ENCODE peak calls at places on chromosomes 1 and 21, in eight cellular contexts. O, Y, W, D, G, K, A and S are unnamed samples.

GRCh38 chr1:58149266-58149812 is 397.2 kb downstream of the OMA1 start:
- DNase-seq in O (no peak), Y (no peak), W (no peak), D (no peak), G (no peak), K (no peak), A (no peak), S (no peak)

GRCh38 chr1:15155760-15156743 is 2.5 kb downstream of the TMEM51 start:
- DNase-seq in O (no peak), Y (peak), W (no peak), D (no peak), G (no peak), K (no peak), A (no peak), S (no peak)

GRCh38 chr1:210726621-210727020 is 397.9 kb downstream of the HHAT start:
- DNase-seq in O (no peak), Y (no peak), W (peak), D (peak), G (peak), K (peak), A (peak), S (peak)

GRCh38 chr1:66426231-66426853 is 107.6 kb upstream of the SGIP1 start:
- DNase-seq in O (no peak), Y (no peak), W (no peak), D (no peak), G (no peak), K (no peak), A (no peak), S (no peak)

GRCh38 chr1:9410737-9411297 is 118.1 kb downstream of the SPSB1 start:
- DNase-seq in O (no peak), Y (no peak), W (peak), D (peak), G (no peak), K (no peak), A (peak), S (peak)

GRCh38 chr1:91851130-91852010 is 34.6 kb downstream of the TGFBR3 start:
- DNase-seq in O (peak), Y (peak), W (no peak), D (peak), G (peak), K (peak), A (peak), S (peak)

GRCh38 chr1:17874665-17875064 is 119.5 kb downstream of the ACTL8 start:
- DNase-seq in O (no peak), Y (peak), W (peak), D (peak), G (no peak), K (no peak), A (peak), S (no peak)

GRCh38 chr1:21503706-21504377 is 5.4 kb upstream of the ALPL start:
- DNase-seq in O (no peak), Y (peak), W (no peak), D (no peak), G (no peak), K (peak), A (no peak), S (no peak)

GRCh38 chr21:45250914-45251634 is 36.6 kb downstream of the POFUT2 start:
- DNase-seq in O (no peak), Y (no peak), W (no peak), D (no peak), G (no peak), K (no peak), A (no peak), S (no peak)

GRCh38 chr1:57422271-57423134 is 1.4 kb downstream of the DAB1 start:
- DNase-seq in O (no peak), Y (no peak), W (peak), D (peak), G (no peak), K (no peak), A (peak), S (peak)

DNA sequence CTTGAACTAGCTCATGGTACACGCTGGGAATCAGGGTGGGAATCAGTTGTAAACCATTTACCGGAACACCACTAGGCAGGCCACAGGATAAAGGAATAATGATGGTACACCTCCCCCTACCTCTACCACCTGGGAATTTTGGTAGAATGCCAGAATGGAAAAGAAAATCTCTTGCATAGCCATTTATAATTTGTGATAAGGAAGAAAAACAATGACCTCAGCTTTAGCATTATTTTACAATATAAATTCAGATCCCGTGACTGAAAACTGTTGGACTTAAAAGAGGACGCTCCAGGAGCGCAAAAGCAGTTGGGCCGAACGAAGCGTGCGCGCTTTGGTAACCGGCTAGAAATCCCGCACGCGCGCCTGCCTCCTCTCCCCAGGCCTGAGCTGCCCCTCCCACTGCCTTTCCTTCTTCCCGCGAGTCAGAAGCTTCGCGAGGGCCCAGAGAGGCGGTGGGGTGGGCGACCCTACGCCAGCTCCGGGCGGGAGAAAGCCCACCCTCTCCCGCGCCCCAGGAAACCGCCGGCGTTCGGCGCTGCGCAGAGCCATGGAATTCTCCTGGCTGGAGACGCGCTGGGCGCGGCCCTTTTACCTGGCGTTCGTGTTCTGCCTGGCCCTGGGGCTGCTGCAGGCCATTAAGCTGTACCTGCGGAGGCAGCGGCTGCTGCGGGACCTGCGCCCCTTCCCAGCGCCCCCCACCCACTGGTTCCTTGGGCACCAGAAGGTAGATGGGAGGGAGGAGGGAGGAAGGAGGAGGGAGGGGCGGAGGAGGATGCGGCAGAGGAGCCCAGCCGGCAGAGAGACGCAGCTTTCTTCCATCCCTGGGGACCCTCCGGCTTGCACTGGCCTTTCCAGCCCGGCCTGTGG is at the start of gene CYP4X1:
- DNase-seq in O (peak), Y (peak), W (peak), D (peak), G (peak), K (peak), A (peak), S (no peak)
- H3K4me3 ChIP-seq in O (peak), Y (peak), W (peak), D (peak), G (peak), K (no peak), A (no peak), S (no peak)

GRCh38 chr1:175016073-175016722 is 7.0 kb downstream of the MRPS14 start:
- DNase-seq in O (no peak), Y (no peak), W (no peak), D (peak), G (no peak), K (peak), A (peak), S (no peak)
- H3K4me3 ChIP-seq in O (no peak), Y (no peak), W (no peak), D (no peak), G (no peak), K (no peak), A (no peak), S (no peak)

GRCh38 chr21:17003221-17003620 is 509.6 kb upstream of the CXADR start:
- DNase-seq in O (no peak), Y (no peak), W (peak), D (peak), G (no peak), K (no peak), A (peak), S (no peak)
- H3K4me3 ChIP-seq in O (no peak), Y (no peak), W (no peak), D (no peak), G (no peak), K (no peak), A (no peak), S (no peak)

GRCh38 chr1:201399352-201400126 is 415 bp upstream of the LAD1 start:
- DNase-seq in O (no peak), Y (peak), W (peak), D (no peak), G (no peak), K (no peak), A (peak), S (no peak)
- H3K4me3 ChIP-seq in O (no peak), Y (peak), W (peak), D (no peak), G (peak), K (no peak), A (no peak), S (no peak)

DNA sequence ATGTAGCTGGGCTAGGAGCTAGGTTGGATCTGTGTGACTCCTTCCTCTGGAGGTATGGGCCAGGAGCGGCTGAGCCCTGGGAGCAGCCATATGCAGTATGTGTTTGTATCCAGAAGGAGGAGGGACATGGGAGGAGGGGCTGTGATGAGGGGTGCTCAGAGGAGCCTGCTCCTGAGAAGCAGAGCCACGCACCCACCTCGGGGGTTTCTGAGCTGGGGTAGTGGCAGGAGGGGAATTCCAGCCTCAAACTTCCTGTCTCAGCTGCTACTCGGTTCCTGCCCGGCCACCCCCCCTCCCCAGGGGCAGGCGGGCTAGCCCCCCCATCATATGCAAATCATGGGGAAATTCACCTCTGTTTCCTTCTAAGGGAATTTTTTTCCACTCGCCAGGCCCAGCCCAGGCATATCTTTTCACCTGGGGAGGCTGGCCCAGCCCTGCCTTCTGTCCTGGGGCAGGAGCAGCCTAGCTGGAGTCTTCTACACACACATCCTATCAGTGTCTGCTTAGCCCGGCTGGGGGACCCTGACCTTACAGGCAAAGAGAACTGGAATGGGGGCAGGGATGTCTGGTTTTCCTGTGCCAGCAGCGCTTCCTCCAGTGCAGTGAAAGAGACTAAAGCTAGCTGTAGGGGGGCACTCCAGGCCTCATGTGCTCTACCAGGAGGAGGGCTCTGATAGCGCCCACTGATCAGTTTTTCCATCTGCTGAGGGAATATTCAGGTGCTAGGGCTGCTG is 3.0 kb downstream of the ZC3H12A start:
- DNase-seq in O (no peak), Y (peak), W (peak), D (peak), G (no peak), K (no peak), A (peak), S (peak)
- H3K4me3 ChIP-seq in O (peak), Y (peak), W (peak), D (peak), G (peak), K (no peak), A (peak), S (peak)

GRCh38 chr21:41769521-41769920 is 2.7 kb upstream of the RIPK4 start:
- DNase-seq in O (no peak), Y (peak), W (no peak), D (no peak), G (no peak), K (no peak), A (no peak), S (no peak)
- H3K4me3 ChIP-seq in O (no peak), Y (no peak), W (peak), D (no peak), G (no peak), K (no peak), A (no peak), S (no peak)

DNA sequence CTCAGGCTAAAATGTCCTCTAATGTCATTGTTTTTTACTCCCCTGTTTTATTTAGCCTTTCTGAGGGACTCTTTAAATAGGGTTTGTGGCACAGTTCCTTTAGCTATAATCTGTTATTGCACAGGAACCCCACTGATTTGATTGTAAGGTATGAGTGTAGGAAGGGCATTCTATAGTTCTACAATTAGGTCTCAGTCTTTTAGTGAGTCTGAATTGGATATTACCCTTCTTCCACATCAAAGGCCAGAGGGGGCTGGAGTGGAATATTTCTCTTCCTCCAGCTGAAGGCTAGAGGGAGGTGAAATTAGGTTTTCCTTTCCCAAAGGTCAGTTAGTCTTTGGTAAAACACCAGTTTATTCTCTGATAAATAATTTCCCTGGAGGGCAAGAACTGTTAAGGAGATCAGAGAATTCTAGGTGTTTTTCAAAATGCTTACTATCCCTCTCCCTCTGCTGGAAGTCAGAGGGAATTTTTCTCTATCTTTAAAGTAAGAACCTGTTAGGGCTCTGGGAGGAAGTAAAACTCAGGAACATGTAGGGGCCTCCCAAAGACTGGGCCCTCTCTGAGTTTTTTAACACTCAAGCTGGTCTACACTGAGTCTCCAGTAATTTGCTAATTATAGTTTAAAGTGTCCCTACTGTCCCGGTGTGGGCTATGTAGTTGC is 176.3 kb upstream of the ZNHIT6 start:
- DNase-seq in O (no peak), Y (no peak), W (peak), D (peak), G (no peak), K (no peak), A (peak), S (no peak)
- H3K4me3 ChIP-seq in O (no peak), Y (no peak), W (no peak), D (no peak), G (no peak), K (no peak), A (no peak), S (no peak)